ENCODE peak calls at places on chromosomes 13 and 19, in nine cellular contexts. S is stomach; T is uterus; O is aorta; C is right cardiac atrium; K is CD4-positive, alpha-beta memory T cell; L is IMR-90; E is AG04450; V is OCI-LY7. R is an unnamed sample.

GRCh38 chr13:21420706-21421105 is 38.4 kb downstream of the ZDHHC20 start:
- DNase-seq in K (no peak), T (no peak), C (no peak), L (peak), S (no peak), E (no peak), V (no peak), O (no peak), R (no peak)

GRCh38 chr13:37375071-37375470 is 223.5 kb downstream of the POSTN start:
- DNase-seq in V (no peak), S (no peak), K (no peak), T (no peak), C (no peak), E (no peak), O (no peak), L (no peak), R (no peak)

GRCh38 chr13:106486287-106486686 is 49.2 kb downstream of the EFNB2 start:
- DNase-seq in S (no peak), T (no peak), E (no peak), C (no peak), L (no peak), V (no peak), K (no peak), O (no peak), R (no peak)

GRCh38 chr19:33910922-33911321 is 114.3 kb downstream of the KCTD15 start:
- DNase-seq in C (no peak), T (no peak), L (no peak), O (no peak), K (no peak), E (no peak), S (no peak), V (no peak), R (no peak)

GRCh38 chr19:29610574-29611271 is 4.6 kb downstream of the POP4 start:
- DNase-seq in E (peak), C (peak), S (peak), T (peak), V (peak), L (peak), K (peak), O (peak), R (peak)

GRCh38 chr19:46624958-46625661 is at the start of gene PTGIR:
- DNase-seq in V (no peak), E (no peak), K (no peak), C (peak), L (peak), S (no peak), T (peak), O (peak), R (peak)

GRCh38 chr13:69571606-69572323 is 535.9 kb upstream of the ATXN8OS start:
- DNase-seq in V (no peak), L (no peak), E (no peak), S (no peak), T (no peak), K (no peak), O (no peak), C (no peak), R (no peak)

GRCh38 chr13:67204731-67205130 is 25.4 kb downstream of the PCDH9 start:
- DNase-seq in O (no peak), S (no peak), V (no peak), K (no peak), C (no peak), L (no peak), T (no peak), E (no peak), R (no peak)

GRCh38 chr13:37869756-37870488 is at the start of gene TRPC4:
- DNase-seq in V (no peak), O (peak), E (no peak), S (peak), L (peak), K (no peak), T (peak), C (peak), R (peak)

DNA sequence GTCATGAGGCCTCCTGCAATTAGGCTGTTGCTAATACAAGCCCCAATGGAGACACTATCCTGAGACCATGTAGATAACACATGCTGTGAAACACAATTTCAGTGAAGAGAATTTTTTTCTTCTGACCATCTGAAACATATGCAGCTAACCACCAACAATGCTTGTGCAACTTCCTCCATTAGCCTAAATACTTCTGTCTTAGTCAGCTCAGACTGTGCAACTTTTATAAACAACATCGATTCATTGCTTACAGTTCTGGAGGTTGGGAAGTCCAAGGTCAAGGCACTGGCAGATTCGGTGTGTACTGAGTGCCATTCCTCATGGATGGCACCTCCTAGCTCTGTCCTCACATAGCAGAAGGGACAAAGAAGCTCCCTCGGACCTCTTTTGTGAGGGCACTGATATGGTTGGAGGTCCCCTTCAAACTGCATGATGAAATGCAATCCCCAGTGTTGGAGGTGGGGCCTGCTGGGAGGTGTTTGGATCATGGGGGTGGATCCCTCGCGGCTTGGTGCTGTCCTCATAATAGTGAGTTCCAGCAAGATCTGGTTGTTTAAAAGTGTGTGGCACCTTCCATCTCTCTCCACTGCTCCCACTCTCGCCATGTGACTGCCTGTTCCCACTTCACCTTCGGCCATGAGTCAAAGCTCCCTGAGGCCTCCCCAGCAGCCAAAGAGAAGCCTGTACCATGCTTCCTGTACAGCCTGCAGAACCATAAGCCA is 27.7 kb downstream of the STK24 start:
- DNase-seq in K (no peak), E (peak), S (no peak), C (no peak), L (peak), T (no peak), O (no peak), V (no peak), R (no peak)
- H3K27ac ChIP-seq in K (no peak), E (peak), S (no peak), C (no peak), L (peak), T (no peak), O (no peak), V (no peak), R (no peak)

DNA sequence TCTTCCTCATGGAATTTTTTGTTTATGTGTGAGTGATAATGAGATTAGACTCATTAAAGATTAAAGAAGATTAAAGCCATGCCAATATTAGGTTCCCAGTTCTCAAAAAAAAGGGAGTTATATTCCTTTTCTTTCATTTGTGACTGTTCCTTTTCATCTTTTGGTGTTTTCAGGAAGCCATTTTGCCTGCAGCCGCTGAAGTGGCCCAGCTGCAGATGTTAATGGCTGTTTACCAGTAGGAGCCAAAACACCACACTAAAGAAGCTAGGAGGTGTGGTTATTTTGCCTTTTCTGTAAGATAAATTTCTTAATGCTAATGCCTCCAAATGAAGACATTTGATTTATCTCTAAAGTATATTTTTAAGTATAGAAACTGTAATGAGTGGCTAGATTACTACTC is 36.3 kb downstream of the ITGBL1 start:
- DNase-seq in T (no peak), O (no peak), K (no peak), L (no peak), E (no peak), V (no peak), C (no peak), S (no peak), R (no peak)
- H3K27ac ChIP-seq in T (no peak), O (no peak), K (no peak), L (no peak), E (no peak), V (no peak), C (no peak), S (no peak), R (no peak)

GRCh38 chr19:49766938-49767315 is at the start of gene AP2A1:
- DNase-seq in K (no peak), T (no peak), V (no peak), C (no peak), E (no peak), O (no peak), L (no peak), S (no peak), R (no peak)
- H3K27ac ChIP-seq in K (peak), T (peak), V (peak), C (peak), E (peak), O (peak), L (peak), S (peak), R (peak)

GRCh38 chr13:103726808-103727207 is 660.6 kb upstream of the SLC10A2 start:
- DNase-seq in K (no peak), E (no peak), C (no peak), L (no peak), T (no peak), O (no peak), S (no peak), V (no peak), R (no peak)
- H3K27ac ChIP-seq in K (no peak), E (no peak), C (no peak), L (no peak), T (no peak), O (no peak), S (no peak), V (no peak), R (no peak)

GRCh38 chr19:4097501-4097900 is 26.4 kb downstream of the MAP2K2 start:
- DNase-seq in L (no peak), K (no peak), O (peak), V (no peak), T (no peak), S (no peak), E (no peak), C (peak), R (peak)

GRCh38 chr19:4094291-4094690 is 27.6 kb upstream of the ZBTB7A start:
- DNase-seq in E (no peak), O (no peak), V (no peak), T (no peak), S (no peak), L (no peak), K (no peak), C (no peak), R (no peak)

GRCh38 chr19:4095488-4095844 is 28.5 kb downstream of the MAP2K2 start:
- DNase-seq in T (no peak), K (no peak), S (no peak), O (no peak), L (no peak), C (no peak), E (no peak), V (no peak), R (no peak)

GRCh38 chr19:4094761-4095487 is 28.2 kb upstream of the ZBTB7A start:
- DNase-seq in V (no peak), C (no peak), O (no peak), E (no peak), L (no peak), S (peak), K (no peak), T (no peak), R (no peak)

DNA sequence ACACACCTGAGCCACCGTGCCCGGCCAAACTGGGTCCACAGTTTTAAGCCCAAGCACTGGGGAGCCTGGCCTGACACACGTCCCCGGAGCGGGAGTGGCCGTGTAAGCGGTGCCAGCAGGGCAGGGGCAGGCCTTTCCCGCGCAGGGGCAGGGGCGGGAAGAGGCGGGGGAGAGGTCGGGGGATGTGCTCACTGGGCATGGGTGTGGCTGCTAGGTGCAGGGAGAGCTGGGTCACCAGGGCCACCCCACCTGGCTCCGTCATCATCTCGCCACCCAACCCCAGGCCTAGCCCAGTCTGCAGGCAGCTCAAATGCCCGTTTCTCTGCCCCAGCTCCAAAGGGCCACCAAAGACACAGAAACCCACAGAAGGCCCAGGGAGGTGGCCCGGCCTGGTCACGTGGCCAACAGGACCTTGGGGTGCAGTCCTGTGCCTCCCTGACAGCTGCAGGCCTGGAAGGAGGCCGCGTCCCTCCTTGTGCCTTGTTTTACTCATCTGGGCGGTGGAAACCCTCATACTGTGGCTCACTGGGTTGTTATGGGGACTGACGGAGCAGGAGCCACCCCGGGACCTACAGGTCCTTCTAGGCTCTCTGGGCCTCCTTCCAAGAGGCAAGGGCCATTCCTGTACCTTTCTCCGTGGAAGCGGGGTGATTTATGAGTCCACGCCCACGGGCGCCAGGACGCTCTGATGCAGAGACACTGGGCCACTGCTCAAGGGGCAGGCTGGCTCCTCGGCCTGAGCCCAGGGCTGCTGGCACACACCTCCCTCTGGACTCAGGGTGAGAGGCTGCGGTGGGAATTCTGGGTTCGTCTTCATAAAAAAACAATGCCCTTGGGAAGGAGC is 27.7 kb downstream of the MAP2K2 start:
- DNase-seq in V (no peak), K (no peak), O (no peak), C (no peak), T (no peak), S (peak), L (no peak), E (no peak), R (no peak)
- H3K27ac ChIP-seq in V (no peak), K (no peak), O (no peak), C (no peak), T (no peak), S (peak), L (no peak), E (no peak), R (peak)

GRCh38 chr19:16519230-16519687 is 23.0 kb downstream of the CHERP start:
- DNase-seq in C (no peak), E (no peak), V (no peak), O (no peak), K (no peak), L (no peak), T (no peak), S (no peak), R (no peak)
- H3K27ac ChIP-seq in C (no peak), E (peak), V (no peak), O (no peak), K (no peak), L (no peak), T (no peak), S (no peak), R (no peak)

GRCh38 chr19:7533925-7534480 is 1.5 kb upstream of the PNPLA6 start:
- DNase-seq in S (peak), O (peak), K (peak), L (peak), T (peak), V (peak), E (peak), C (peak), R (peak)

GRCh38 chr19:7535993-7536685 is 622 bp downstream of the PNPLA6 start:
- DNase-seq in C (no peak), T (no peak), E (no peak), K (no peak), L (no peak), O (no peak), V (no peak), S (no peak), R (no peak)

GRCh38 chr19:7534531-7534980 is 961 bp upstream of the PNPLA6 start:
- DNase-seq in C (peak), L (peak), O (peak), T (peak), V (peak), K (peak), S (peak), E (peak), R (peak)

GRCh38 chr19:7535035-7535992 is at the start of gene PNPLA6:
- DNase-seq in T (peak), S (peak), O (peak), E (peak), C (peak), L (peak), V (peak), K (peak), R (peak)

GRCh38 chr19:7533281-7533819 is 2.2 kb upstream of the PNPLA6 start:
- DNase-seq in O (peak), L (peak), K (no peak), C (peak), V (no peak), S (peak), E (no peak), T (peak), R (peak)
- H3K27ac ChIP-seq in O (no peak), L (peak), K (peak), C (peak), V (no peak), S (peak), E (peak), T (peak), R (peak)

DNA sequence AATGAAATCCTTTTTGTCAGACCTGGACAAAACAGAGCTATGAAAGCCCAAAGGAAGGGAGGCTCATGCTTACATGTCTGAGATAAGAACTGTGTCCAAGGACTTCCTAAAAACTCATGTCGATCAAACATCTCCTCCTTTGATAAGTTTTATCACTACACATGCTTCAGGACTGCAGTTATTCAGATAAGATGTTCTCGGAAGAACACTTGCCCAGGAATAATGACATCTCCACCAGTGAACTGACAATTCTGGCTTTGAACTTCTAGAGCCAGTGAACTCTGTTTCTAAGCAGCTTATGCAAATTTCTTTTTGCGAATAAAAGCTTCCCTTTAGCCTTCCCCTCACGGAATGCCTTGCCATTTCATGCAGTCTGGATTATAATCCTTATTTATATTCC is 561.6 kb downstream of the TBC1D4 start:
- DNase-seq in K (no peak), L (no peak), O (no peak), T (no peak), V (no peak), S (no peak), C (no peak), E (no peak), R (no peak)
- H3K27ac ChIP-seq in K (no peak), L (no peak), O (no peak), T (no peak), V (no peak), S (no peak), C (no peak), E (no peak), R (no peak)

DNA sequence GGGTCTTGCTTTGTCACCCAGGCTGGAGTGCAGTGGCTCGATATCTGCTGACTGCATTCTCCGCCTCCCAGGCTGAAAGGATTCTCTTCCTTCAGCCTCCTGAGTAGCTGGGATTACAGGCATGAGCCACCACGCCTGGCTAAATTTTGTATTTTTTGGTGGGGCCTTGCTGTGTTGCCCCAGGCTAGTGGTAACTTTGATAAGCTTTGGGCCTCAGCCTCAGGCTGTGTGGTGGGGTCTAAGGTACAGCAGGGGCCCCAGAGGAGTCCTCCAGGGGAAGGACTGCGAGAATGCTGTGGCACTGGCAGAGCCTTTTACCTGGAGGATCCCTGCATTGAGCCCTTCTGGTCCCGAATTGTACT is 7.2 kb downstream of the DOT1L start:
- DNase-seq in C (no peak), S (no peak), E (no peak), O (no peak), T (no peak), L (no peak), K (no peak), V (no peak), R (no peak)
- H3K27ac ChIP-seq in C (peak), S (peak), E (no peak), O (no peak), T (peak), L (peak), K (peak), V (no peak), R (peak)

GRCh38 chr19:40419066-40419612 is 6.0 kb upstream of the PRX start:
- DNase-seq in O (no peak), S (no peak), V (no peak), E (no peak), C (no peak), K (no peak), L (no peak), T (no peak), R (no peak)
- H3K27ac ChIP-seq in O (no peak), S (no peak), V (no peak), E (no peak), C (no peak), K (no peak), L (no peak), T (no peak), R (peak)